ENCODE peak calls at places on chromosomes 4 and X, in ten cellular contexts. One of them, this sample, is unnamed. For H3K4me1, the result is how much of the 10 kb centered on the place peaks cover.

GRCh38 chr4:137125011-137125410 is 407.3 kb downstream of the PCDH18 start:
- DNase-seq in HCT116: peak
- DNase-seq in neural progenitor cell: no peak
- DNase-seq in mammary epithelial cell: peak
- DNase-seq in lower lobe of right lung: no peak
- DNase-seq in IMR-90: peak
- DNase-seq in Caco-2: no peak
- DNase-seq in adrenal gland: no peak
- DNase-seq in tibial artery: peak
- DNase-seq in cardiac muscle cell: no peak
- DNase-seq in this sample: peak

GRCh38 chr4:6892190-6892908 is 17.3 kb upstream of the TBC1D14 start:
- DNase-seq in neural progenitor cell: peak
- DNase-seq in Caco-2: peak
- DNase-seq in HCT116: no peak
- DNase-seq in cardiac muscle cell: peak
- DNase-seq in lower lobe of right lung: peak
- DNase-seq in IMR-90: peak
- DNase-seq in adrenal gland: peak
- DNase-seq in tibial artery: no peak
- DNase-seq in mammary epithelial cell: no peak
- DNase-seq in this sample: peak

GRCh38 chr4:144658908-144659307 is 13.0 kb downstream of the HHIP start:
- DNase-seq in cardiac muscle cell: no peak
- DNase-seq in neural progenitor cell: no peak
- DNase-seq in adrenal gland: no peak
- DNase-seq in mammary epithelial cell: peak
- DNase-seq in lower lobe of right lung: no peak
- DNase-seq in HCT116: no peak
- DNase-seq in IMR-90: peak
- DNase-seq in Caco-2: no peak
- DNase-seq in tibial artery: no peak
- DNase-seq in this sample: no peak

GRCh38 chr4:22202351-22203343 is 254.1 kb upstream of the KCNIP4 start:
- DNase-seq in HCT116: no peak
- DNase-seq in neural progenitor cell: no peak
- DNase-seq in Caco-2: no peak
- DNase-seq in adrenal gland: no peak
- DNase-seq in lower lobe of right lung: no peak
- DNase-seq in mammary epithelial cell: peak
- DNase-seq in IMR-90: no peak
- DNase-seq in cardiac muscle cell: no peak
- DNase-seq in tibial artery: no peak
- DNase-seq in this sample: no peak

GRCh38 chr4:110510282-110510681 is 34.3 kb downstream of the ENPEP start:
- DNase-seq in mammary epithelial cell: no peak
- DNase-seq in neural progenitor cell: no peak
- DNase-seq in HCT116: no peak
- DNase-seq in cardiac muscle cell: no peak
- DNase-seq in IMR-90: no peak
- DNase-seq in Caco-2: no peak
- DNase-seq in tibial artery: no peak
- DNase-seq in adrenal gland: no peak
- DNase-seq in lower lobe of right lung: no peak
- DNase-seq in this sample: no peak

GRCh38 chrX:2863646-2864045 is 34.9 kb downstream of the GYG2 start:
- DNase-seq in adrenal gland: no peak
- DNase-seq in cardiac muscle cell: peak
- DNase-seq in mammary epithelial cell: peak
- DNase-seq in neural progenitor cell: peak
- DNase-seq in HCT116: no peak
- DNase-seq in Caco-2: peak
- DNase-seq in IMR-90: peak
- DNase-seq in tibial artery: no peak
- DNase-seq in lower lobe of right lung: no peak
- DNase-seq in this sample: no peak

GRCh38 chrX:42837092-42837726 is 59.2 kb upstream of the PPP1R2C start:
- DNase-seq in neural progenitor cell: no peak
- DNase-seq in Caco-2: no peak
- DNase-seq in cardiac muscle cell: no peak
- DNase-seq in mammary epithelial cell: no peak
- DNase-seq in IMR-90: no peak
- DNase-seq in lower lobe of right lung: no peak
- DNase-seq in HCT116: no peak
- DNase-seq in adrenal gland: no peak
- DNase-seq in tibial artery: no peak
- DNase-seq in this sample: no peak

GRCh38 chrX:30308263-30309138 is 689 bp downstream of the NR0B1 start:
- DNase-seq in IMR-90: no peak
- DNase-seq in neural progenitor cell: peak
- DNase-seq in lower lobe of right lung: peak
- DNase-seq in adrenal gland: peak
- DNase-seq in Caco-2: no peak
- DNase-seq in cardiac muscle cell: peak
- DNase-seq in tibial artery: no peak
- DNase-seq in mammary epithelial cell: no peak
- DNase-seq in HCT116: no peak
- DNase-seq in this sample: peak

GRCh38 chr4:509374-509676 is 10.3 kb downstream of the PIGG start:
- DNase-seq in mammary epithelial cell: no peak
- DNase-seq in cardiac muscle cell: no peak
- DNase-seq in Caco-2: no peak
- DNase-seq in lower lobe of right lung: no peak
- DNase-seq in adrenal gland: no peak
- DNase-seq in neural progenitor cell: no peak
- DNase-seq in HCT116: no peak
- DNase-seq in IMR-90: no peak
- DNase-seq in tibial artery: no peak
- DNase-seq in this sample: no peak

GRCh38 chr4:153523171-153523757 is 57.1 kb downstream of the TMEM131L start:
- DNase-seq in Caco-2: no peak
- DNase-seq in cardiac muscle cell: no peak
- DNase-seq in IMR-90: no peak
- DNase-seq in neural progenitor cell: peak
- DNase-seq in adrenal gland: no peak
- DNase-seq in HCT116: no peak
- DNase-seq in tibial artery: no peak
- DNase-seq in mammary epithelial cell: no peak
- DNase-seq in lower lobe of right lung: no peak
- DNase-seq in this sample: no peak

GRCh38 chr4:153521995-153522799 is 56.0 kb downstream of the TMEM131L start:
- DNase-seq in Caco-2: no peak
- DNase-seq in adrenal gland: no peak
- DNase-seq in mammary epithelial cell: no peak
- DNase-seq in cardiac muscle cell: no peak
- DNase-seq in tibial artery: no peak
- DNase-seq in HCT116: no peak
- DNase-seq in lower lobe of right lung: no peak
- DNase-seq in neural progenitor cell: no peak
- DNase-seq in IMR-90: no peak
- DNase-seq in this sample: no peak

GRCh38 chr4:153521467-153521866 is 55.3 kb downstream of the TMEM131L start:
- DNase-seq in mammary epithelial cell: no peak
- DNase-seq in neural progenitor cell: no peak
- DNase-seq in adrenal gland: no peak
- DNase-seq in Caco-2: no peak
- DNase-seq in HCT116: no peak
- DNase-seq in tibial artery: no peak
- DNase-seq in IMR-90: no peak
- DNase-seq in lower lobe of right lung: no peak
- DNase-seq in cardiac muscle cell: no peak
- DNase-seq in this sample: no peak

GRCh38 chr4:153522800-153523089 is 56.6 kb downstream of the TMEM131L start:
- DNase-seq in Caco-2: no peak
- DNase-seq in mammary epithelial cell: no peak
- DNase-seq in tibial artery: no peak
- DNase-seq in IMR-90: no peak
- DNase-seq in lower lobe of right lung: no peak
- DNase-seq in cardiac muscle cell: no peak
- DNase-seq in adrenal gland: no peak
- DNase-seq in HCT116: no peak
- DNase-seq in neural progenitor cell: no peak
- DNase-seq in this sample: no peak

DNA sequence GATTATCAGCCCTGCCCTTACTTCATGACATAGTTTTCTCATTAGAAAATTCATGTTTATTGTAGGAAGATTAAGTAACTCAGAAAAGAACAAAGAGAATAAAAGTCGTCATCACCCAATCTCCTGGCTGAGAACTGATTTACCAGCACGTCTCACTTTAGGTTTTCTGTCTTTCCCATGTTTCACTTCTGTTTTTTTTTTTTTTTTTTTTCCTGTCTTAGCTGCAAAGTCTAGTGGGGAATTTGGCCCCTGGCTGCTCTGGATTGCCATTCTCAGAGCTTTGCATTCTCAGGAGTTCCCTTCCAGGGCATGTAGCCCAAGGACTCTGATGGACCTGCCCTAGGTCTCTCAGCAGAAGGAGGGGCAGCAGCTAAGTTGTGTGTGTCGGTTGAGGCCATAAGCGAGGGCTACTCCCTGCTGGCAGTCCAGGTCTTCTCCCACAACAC is 57.8 kb downstream of the TMEM131L start:
- DNase-seq in mammary epithelial cell: peak
- DNase-seq in Caco-2: no peak
- DNase-seq in lower lobe of right lung: no peak
- DNase-seq in neural progenitor cell: no peak
- DNase-seq in cardiac muscle cell: no peak
- DNase-seq in adrenal gland: no peak
- DNase-seq in IMR-90: peak
- DNase-seq in tibial artery: no peak
- DNase-seq in HCT116: no peak
- DNase-seq in this sample: no peak
- H3K4me1 ChIP-seq in mammary epithelial cell: under half
- H3K4me1 ChIP-seq in Caco-2: half or more
- H3K4me1 ChIP-seq in lower lobe of right lung: half or more
- H3K4me1 ChIP-seq in neural progenitor cell: under half
- H3K4me1 ChIP-seq in cardiac muscle cell: under half
- H3K4me1 ChIP-seq in adrenal gland: under half
- H3K4me1 ChIP-seq in IMR-90: under half
- H3K4me1 ChIP-seq in tibial artery: under half
- H3K4me1 ChIP-seq in HCT116: under half
- H3K4me1 ChIP-seq in this sample: under half

GRCh38 chr4:76024007-76024406 is 710 bp upstream of the CXCL10 start:
- DNase-seq in Caco-2: no peak
- DNase-seq in adrenal gland: no peak
- DNase-seq in mammary epithelial cell: no peak
- DNase-seq in tibial artery: no peak
- DNase-seq in IMR-90: no peak
- DNase-seq in HCT116: no peak
- DNase-seq in neural progenitor cell: no peak
- DNase-seq in lower lobe of right lung: no peak
- DNase-seq in cardiac muscle cell: no peak
- DNase-seq in this sample: no peak
- H3K4me3 ChIP-seq in Caco-2: no peak
- H3K4me3 ChIP-seq in adrenal gland: no peak
- H3K4me3 ChIP-seq in mammary epithelial cell: no peak
- H3K4me3 ChIP-seq in tibial artery: no peak
- H3K4me3 ChIP-seq in IMR-90: no peak
- H3K4me3 ChIP-seq in HCT116: no peak
- H3K4me3 ChIP-seq in neural progenitor cell: no peak
- H3K4me3 ChIP-seq in lower lobe of right lung: no peak
- H3K4me3 ChIP-seq in cardiac muscle cell: no peak
- H3K4me3 ChIP-seq in this sample: no peak

GRCh38 chr4:60129740-60130139 is 1070.4 kb upstream of the ADGRL3 start:
- DNase-seq in adrenal gland: no peak
- DNase-seq in tibial artery: no peak
- DNase-seq in IMR-90: no peak
- DNase-seq in lower lobe of right lung: no peak
- DNase-seq in Caco-2: no peak
- DNase-seq in HCT116: no peak
- DNase-seq in neural progenitor cell: no peak
- DNase-seq in cardiac muscle cell: no peak
- DNase-seq in mammary epithelial cell: no peak
- DNase-seq in this sample: no peak
- TF ChIP-seq CTCF in adrenal gland: no peak
- TF ChIP-seq CTCF in tibial artery: no peak
- TF ChIP-seq CTCF in IMR-90: no peak
- TF ChIP-seq CTCF in lower lobe of right lung: no peak
- TF ChIP-seq CTCF in Caco-2: no peak
- TF ChIP-seq CTCF in HCT116: no peak
- TF ChIP-seq CTCF in neural progenitor cell: no peak
- TF ChIP-seq CTCF in cardiac muscle cell: no peak
- TF ChIP-seq CTCF in mammary epithelial cell: no peak
- TF ChIP-seq CTCF in this sample: no peak

GRCh38 chrX:54076903-54077302 is 32.6 kb upstream of the PHF8 start:
- DNase-seq in Caco-2: no peak
- DNase-seq in adrenal gland: no peak
- DNase-seq in IMR-90: peak
- DNase-seq in cardiac muscle cell: no peak
- DNase-seq in tibial artery: no peak
- DNase-seq in HCT116: no peak
- DNase-seq in mammary epithelial cell: peak
- DNase-seq in lower lobe of right lung: no peak
- DNase-seq in neural progenitor cell: no peak
- DNase-seq in this sample: no peak
- H3K4me1 ChIP-seq in Caco-2: under half
- H3K4me1 ChIP-seq in adrenal gland: under half
- H3K4me1 ChIP-seq in IMR-90: under half
- H3K4me1 ChIP-seq in cardiac muscle cell: under half
- H3K4me1 ChIP-seq in tibial artery: under half
- H3K4me1 ChIP-seq in HCT116: under half
- H3K4me1 ChIP-seq in mammary epithelial cell: under half
- H3K4me1 ChIP-seq in lower lobe of right lung: under half
- H3K4me1 ChIP-seq in neural progenitor cell: under half
- H3K4me1 ChIP-seq in this sample: under half

DNA sequence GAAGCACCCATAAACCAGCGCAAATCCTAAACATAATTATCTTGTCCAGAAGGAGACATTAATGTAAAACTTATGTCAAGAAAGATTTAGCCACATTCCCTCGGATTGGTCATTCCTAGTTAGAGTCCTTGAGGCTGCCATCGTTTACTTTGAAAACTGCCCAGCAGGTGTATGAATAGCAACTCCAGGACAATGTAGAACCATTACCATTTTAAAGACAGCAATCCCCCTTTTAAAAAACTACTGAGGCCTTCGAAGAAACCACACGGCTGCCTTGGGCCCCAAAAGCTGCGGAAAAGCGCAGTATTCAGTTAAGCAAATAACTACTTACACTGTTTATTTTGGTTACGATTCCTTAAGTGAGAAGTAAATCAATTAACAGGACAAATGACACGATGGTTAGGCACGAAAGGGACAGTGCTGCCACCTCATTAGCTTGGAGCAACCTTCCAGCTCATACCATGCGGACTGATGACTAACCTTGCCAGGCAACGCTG is 814 bp upstream of the SGMS2 start:
- DNase-seq in adrenal gland: no peak
- DNase-seq in tibial artery: no peak
- DNase-seq in IMR-90: no peak
- DNase-seq in mammary epithelial cell: no peak
- DNase-seq in cardiac muscle cell: peak
- DNase-seq in neural progenitor cell: no peak
- DNase-seq in HCT116: peak
- DNase-seq in lower lobe of right lung: no peak
- DNase-seq in Caco-2: no peak
- DNase-seq in this sample: no peak
- H3K4me3 ChIP-seq in adrenal gland: no peak
- H3K4me3 ChIP-seq in tibial artery: peak
- H3K4me3 ChIP-seq in IMR-90: peak
- H3K4me3 ChIP-seq in mammary epithelial cell: peak
- H3K4me3 ChIP-seq in cardiac muscle cell: peak
- H3K4me3 ChIP-seq in neural progenitor cell: peak
- H3K4me3 ChIP-seq in HCT116: peak
- H3K4me3 ChIP-seq in lower lobe of right lung: peak
- H3K4me3 ChIP-seq in Caco-2: peak
- H3K4me3 ChIP-seq in this sample: peak

This sample was measured in osteoblast.